ENCODE peak calls at places on chromosomes 2 and 18, in ten cellular contexts. W is foreskin melanocyte; L is stimulated activated CD4-positive, alpha-beta T cell treated with anti-CD3 and anti-CD28 coated beads, Interleukin-12 subunit alpha, Interleukin-12 subunit beta, amount 100 ng/mL, for 4 hours; R is activated T-cell treated with anti-CD3 and anti-CD28 coated beads, Interleukin-2, amount 50 U/mL, for 24 hours; J is EL; X is NCI-H774; S is AG10803; O is fibroblast of pulmonary artery; T is prostate gland; A is putamen. D is an unnamed sample.

GRCh38 chr2:95372845-95373244 is 29.7 kb upstream of the FAHD2A start:
- DNase-seq in X (no peak), O (no peak), J (no peak), W (no peak), S (no peak), T (no peak), A (no peak), R (no peak), L (no peak), D (no peak)

GRCh38 chr18:76349067-76349715 is 145.9 kb downstream of the ZNF516 start:
- DNase-seq in L (peak; percentile 54), T (peak; percentile 74), W (peak; percentile 56), S (peak; percentile 61), O (peak; percentile 79), A (peak; percentile 63), R (peak; percentile 74), J (peak; percentile 66), X (peak; percentile 66), D (peak; percentile 76)

GRCh38 chr2:23861952-23862351 is 65.0 kb downstream of the ATAD2B start:
- DNase-seq in S (no peak), L (no peak), W (no peak), A (no peak), T (no peak), R (no peak), O (no peak), X (no peak), J (no peak), D (no peak)

GRCh38 chr18:13048061-13048605 is 57.0 kb downstream of the CEP192 start:
- DNase-seq in J (no peak), W (no peak), R (no peak), O (no peak), S (peak; percentile 67), X (no peak), T (no peak), L (no peak), A (no peak), D (no peak)

GRCh38 chr2:36408198-36408703 is 52.7 kb downstream of the CRIM1 start:
- DNase-seq in S (no peak), W (no peak), L (no peak), J (peak; percentile 55), R (no peak), T (no peak), X (no peak), A (no peak), O (peak; percentile 73), D (peak; percentile 36)

GRCh38 chr2:6887783-6888192 is 10.2 kb downstream of the RSAD2 start:
- DNase-seq in R (no peak), T (no peak), J (no peak), W (no peak), X (no peak), S (no peak), L (no peak), O (no peak), A (no peak), D (no peak)

GRCh38 chr2:40256649-40257048 is 195.2 kb downstream of the SLC8A1 start:
- DNase-seq in W (peak; percentile 8), O (peak; percentile 15), X (peak; percentile 13), L (no peak), S (no peak), J (peak; percentile 42), R (no peak), T (no peak), A (no peak), D (peak; percentile 58)

GRCh38 chr2:230335461-230335863 is 8.5 kb downstream of the SP140L start:
- DNase-seq in W (no peak), A (no peak), R (no peak), X (no peak), O (no peak), L (no peak), S (peak; percentile 24), T (no peak), J (no peak), D (no peak)

GRCh38 chr2:127678991-127679390 is 3.7 kb upstream of the LIMS2 start:
- DNase-seq in O (no peak), W (no peak), A (no peak), R (no peak), T (no peak), L (no peak), J (no peak), X (no peak), S (no peak), D (no peak)

GRCh38 chr2:50597206-50597605 is 434.7 kb downstream of the NRXN1 start:
- DNase-seq in S (no peak), L (no peak), A (no peak), W (no peak), O (no peak), J (no peak), T (no peak), X (no peak), R (no peak), D (no peak)

GRCh38 chr2:104432972-104433371 is 420.9 kb upstream of the POU3F3 start:
- DNase-seq in J (no peak), L (no peak), A (no peak), W (no peak), X (no peak), O (no peak), T (no peak), R (no peak), S (no peak), D (no peak)

GRCh38 chr2:119814216-119814615 is 54.5 kb downstream of the PTPN4 start:
- DNase-seq in L (no peak), T (no peak), O (no peak), W (no peak), X (no peak), S (no peak), J (no peak), R (no peak), A (no peak), D (no peak)

GRCh38 chr2:42135381-42136312 is 33.5 kb upstream of the EML4 start:
- DNase-seq in S (no peak), W (no peak), A (no peak), L (no peak), J (no peak), R (no peak), O (no peak), X (no peak), T (no peak), D (no peak)

GRCh38 chr2:37713258-37713700 is 41.8 kb upstream of the CDC42EP3 start:
- DNase-seq in T (no peak), X (no peak), W (peak; percentile 79), O (peak; percentile 87), S (peak; percentile 96), L (no peak), A (no peak), R (no peak), J (peak; percentile 95), D (peak; percentile 97)

GRCh38 chr2:1653137-1653789 is 91.1 kb downstream of the PXDN start:
- DNase-seq in T (peak; percentile 46), R (no peak), O (peak; percentile 97), X (no peak), W (peak; percentile 24), S (peak; percentile 99), J (peak; percentile 98), A (no peak), L (no peak), D (peak; percentile 91)

GRCh38 chr2:100064592-100065006 is 77.8 kb downstream of the AFF3 start:
- DNase-seq in W (no peak), S (no peak), R (no peak), J (no peak), X (no peak), L (no peak), O (no peak), T (no peak), A (no peak), D (no peak)

GRCh38 chr18:56067216-56067611 is 479.2 kb upstream of the TCF4 start:
- DNase-seq in S (peak; percentile 87), X (no peak), T (no peak), A (peak; percentile 17), W (peak; percentile 4), O (no peak), J (peak; percentile 33), L (no peak), R (no peak), D (no peak)

GRCh38 chr2:85355073-85355410 is 473 bp downstream of the ELMOD3 start:
- DNase-seq in L (no peak), W (no peak), O (no peak), X (no peak), R (no peak), A (no peak), S (no peak), J (no peak), T (no peak), D (no peak)

GRCh38 chr2:18483896-18484295 is 76.6 kb downstream of the RDH14 start:
- DNase-seq in O (peak; percentile 10), T (no peak), L (no peak), R (no peak), S (peak; percentile 66), J (no peak), W (no peak), A (no peak), X (no peak), D (no peak)

GRCh38 chr2:118003396-118003824 is 10.5 kb downstream of the CCDC93 start:
- DNase-seq in J (peak; percentile 81), O (peak; percentile 93), R (peak; percentile 33), S (peak; percentile 85), A (peak; percentile 80), L (no peak), W (peak; percentile 73), X (peak; percentile 2), T (peak; percentile 74), D (peak; percentile 82)

GRCh38 chr2:3476386-3477033 is 42.8 kb downstream of the ADI1 start:
- DNase-seq in S (peak; percentile 6), X (no peak), R (no peak), J (no peak), O (peak; percentile 14), W (peak; percentile 95), T (no peak), A (peak; percentile 85), L (no peak), D (no peak)

GRCh38 chr2:137659616-137660015 is 304.7 kb upstream of the HNMT start:
- DNase-seq in J (peak; percentile 2), X (peak; percentile 80), T (no peak), S (peak; percentile 21), R (no peak), L (no peak), W (no peak), O (no peak), A (peak; percentile 6), D (peak; percentile 3)

GRCh38 chr2:31337860-31338259 is 76.7 kb downstream of the XDH start:
- DNase-seq in T (no peak), X (no peak), J (peak; percentile 90), S (peak; percentile 83), O (peak; percentile 74), A (no peak), W (no peak), L (no peak), R (no peak), D (peak; percentile 96)

GRCh38 chr2:15943914-15944313 is 3.6 kb downstream of the MYCN start:
- DNase-seq in R (no peak), S (no peak), A (peak; percentile 73), J (no peak), L (no peak), O (peak; percentile 37), T (no peak), X (no peak), W (peak; percentile 74), D (no peak)

GRCh38 chr2:213763963-213764362 is 479.7 kb downstream of the SPAG16 start:
- DNase-seq in J (no peak), O (no peak), S (no peak), L (no peak), T (no peak), A (no peak), X (no peak), W (no peak), R (no peak), D (no peak)

GRCh38 chr2:109212836-109213563 is 84.0 kb downstream of the SH3RF3 start:
- DNase-seq in R (no peak), O (no peak), S (no peak), J (no peak), W (no peak), T (no peak), X (no peak), A (peak; percentile 67), L (no peak), D (no peak)

GRCh38 chr18:51183372-51184091 is 13.9 kb downstream of the MEX3C start:
- DNase-seq in O (no peak), S (no peak), J (no peak), W (no peak), T (no peak), A (no peak), L (no peak), R (no peak), X (no peak), D (no peak)

GRCh38 chr2:126824663-126825062 is 74.0 kb upstream of the TEX51 start:
- DNase-seq in X (no peak), A (no peak), S (no peak), R (no peak), L (no peak), O (no peak), T (no peak), J (no peak), W (peak; percentile 22), D (peak; percentile 4)

D was measured in ELR.